ENCODE peak calls at places on chromosomes 16 and 17, in five cellular contexts. One of them, this sample, is unnamed.

GRCh38 chr17:68184816-68185436 is 62.9 kb upstream of the AMZ2 start:
- DNase-seq in HepG2: no peak
- DNase-seq in DND-41: peak; percentile 77
- DNase-seq in neural progenitor cell: no peak
- DNase-seq in GM23248: no peak
- DNase-seq in this sample: no peak

GRCh38 chr17:32429598-32429997 is 14.7 kb upstream of the PSMD11 start:
- DNase-seq in neural progenitor cell: no peak
- DNase-seq in GM23248: no peak
- DNase-seq in DND-41: peak; percentile 15
- DNase-seq in HepG2: no peak
- DNase-seq in this sample: no peak

GRCh38 chr16:48165961-48166578 is 10.3 kb upstream of the ABCC12 start:
- DNase-seq in HepG2: peak; percentile 69
- DNase-seq in neural progenitor cell: no peak
- DNase-seq in DND-41: no peak
- DNase-seq in GM23248: no peak
- DNase-seq in this sample: no peak

GRCh38 chr17:43844241-43844640 is 2.7 kb upstream of the CD300LG start:
- DNase-seq in neural progenitor cell: no peak
- DNase-seq in HepG2: no peak
- DNase-seq in GM23248: no peak
- DNase-seq in DND-41: no peak
- DNase-seq in this sample: no peak

GRCh38 chr16:87921236-87921773 is 15.0 kb downstream of the CA5A start:
- DNase-seq in neural progenitor cell: no peak
- DNase-seq in HepG2: no peak
- DNase-seq in DND-41: no peak
- DNase-seq in GM23248: no peak
- DNase-seq in this sample: no peak

GRCh38 chr17:27492470-27492869 is 36.2 kb downstream of the KSR1 start:
- DNase-seq in GM23248: no peak
- DNase-seq in DND-41: no peak
- DNase-seq in HepG2: no peak
- DNase-seq in neural progenitor cell: no peak
- DNase-seq in this sample: no peak

GRCh38 chr16:27738596-27738995 is 188.7 kb downstream of the KATNIP start:
- DNase-seq in DND-41: no peak
- DNase-seq in neural progenitor cell: no peak
- DNase-seq in HepG2: no peak
- DNase-seq in GM23248: no peak
- DNase-seq in this sample: no peak

GRCh38 chr16:78768226-78768625 is 668.8 kb downstream of the WWOX start:
- DNase-seq in DND-41: peak; percentile 7
- DNase-seq in neural progenitor cell: no peak
- DNase-seq in HepG2: no peak
- DNase-seq in GM23248: no peak
- DNase-seq in this sample: no peak

GRCh38 chr17:5049314-5049819 is 14.1 kb upstream of the SLC52A1 start:
- DNase-seq in HepG2: no peak
- DNase-seq in neural progenitor cell: no peak
- DNase-seq in GM23248: no peak
- DNase-seq in DND-41: peak; percentile 48
- DNase-seq in this sample: no peak

GRCh38 chr16:58652741-58653140 is 23.1 kb upstream of the CNOT1 start:
- DNase-seq in neural progenitor cell: peak; percentile 56
- DNase-seq in HepG2: peak; percentile 57
- DNase-seq in GM23248: peak; percentile 48
- DNase-seq in DND-41: no peak
- DNase-seq in this sample: no peak

GRCh38 chr17:77887464-77888241 is 70.8 kb upstream of the TNRC6C start:
- DNase-seq in DND-41: no peak
- DNase-seq in GM23248: peak; percentile 93
- DNase-seq in HepG2: peak; percentile 35
- DNase-seq in neural progenitor cell: peak; percentile 47
- DNase-seq in this sample: no peak

GRCh38 chr16:84379008-84379730 is 10.8 kb downstream of the ATP2C2 start:
- DNase-seq in neural progenitor cell: no peak
- DNase-seq in DND-41: no peak
- DNase-seq in GM23248: no peak
- DNase-seq in HepG2: no peak
- DNase-seq in this sample: no peak

GRCh38 chr16:86884256-86884655 is 305.9 kb downstream of the FOXL1 start:
- DNase-seq in neural progenitor cell: peak; percentile 33
- DNase-seq in HepG2: no peak
- DNase-seq in GM23248: no peak
- DNase-seq in DND-41: no peak
- DNase-seq in this sample: no peak

GRCh38 chr17:68437979-68438877 is 19.1 kb downstream of the WIPI1 start:
- DNase-seq in GM23248: peak; percentile 17
- DNase-seq in neural progenitor cell: no peak
- DNase-seq in DND-41: peak; percentile 76
- DNase-seq in HepG2: peak; percentile 80
- DNase-seq in this sample: no peak

GRCh38 chr16:16127469-16128116 is 95.7 kb downstream of the ABCC6 start:
- DNase-seq in HepG2: peak; percentile 72
- DNase-seq in DND-41: peak; percentile 74
- DNase-seq in GM23248: peak; percentile 80
- DNase-seq in neural progenitor cell: peak; percentile 80
- DNase-seq in this sample: no peak

GRCh38 chr16:19432429-19432828 is 14.7 kb downstream of the TMC5 start:
- DNase-seq in neural progenitor cell: no peak
- DNase-seq in DND-41: no peak
- DNase-seq in HepG2: peak; percentile 71
- DNase-seq in GM23248: no peak
- DNase-seq in this sample: no peak

GRCh38 chr16:26598061-26598460 is 468.7 kb upstream of the C16orf82 start:
- DNase-seq in GM23248: no peak
- DNase-seq in HepG2: no peak
- DNase-seq in DND-41: peak; percentile 69
- DNase-seq in neural progenitor cell: no peak
- DNase-seq in this sample: no peak

GRCh38 chr17:42387663-42388380 is 420 bp downstream of the STAT3 start:
- DNase-seq in HepG2: no peak
- DNase-seq in GM23248: peak; percentile 59
- DNase-seq in DND-41: peak; percentile 50
- DNase-seq in neural progenitor cell: peak; percentile 68
- DNase-seq in this sample: no peak

GRCh38 chr17:38616361-38616760 is 10.6 kb upstream of the SRCIN1 start:
- DNase-seq in GM23248: no peak
- DNase-seq in HepG2: no peak
- DNase-seq in DND-41: no peak
- DNase-seq in neural progenitor cell: peak; percentile 62
- DNase-seq in this sample: no peak

GRCh38 chr17:82780981-82781893 is 29.4 kb downstream of the TBCD start:
- DNase-seq in DND-41: no peak
- DNase-seq in neural progenitor cell: no peak
- DNase-seq in HepG2: no peak
- DNase-seq in GM23248: no peak
- DNase-seq in this sample: no peak

GRCh38 chr17:82779541-82779940 is 27.7 kb downstream of the TBCD start:
- DNase-seq in neural progenitor cell: no peak
- DNase-seq in GM23248: no peak
- DNase-seq in DND-41: no peak
- DNase-seq in HepG2: no peak
- DNase-seq in this sample: no peak

GRCh38 chr17:82781894-82782274 is 30.0 kb downstream of the TBCD start:
- DNase-seq in DND-41: peak; percentile 86
- DNase-seq in HepG2: peak; percentile 50
- DNase-seq in neural progenitor cell: peak; percentile 84
- DNase-seq in GM23248: peak; percentile 87
- DNase-seq in this sample: no peak

GRCh38 chr17:82782657-82783207 is 30.9 kb downstream of the TBCD start:
- DNase-seq in GM23248: no peak
- DNase-seq in DND-41: no peak
- DNase-seq in HepG2: no peak
- DNase-seq in neural progenitor cell: no peak
- DNase-seq in this sample: no peak

DNA sequence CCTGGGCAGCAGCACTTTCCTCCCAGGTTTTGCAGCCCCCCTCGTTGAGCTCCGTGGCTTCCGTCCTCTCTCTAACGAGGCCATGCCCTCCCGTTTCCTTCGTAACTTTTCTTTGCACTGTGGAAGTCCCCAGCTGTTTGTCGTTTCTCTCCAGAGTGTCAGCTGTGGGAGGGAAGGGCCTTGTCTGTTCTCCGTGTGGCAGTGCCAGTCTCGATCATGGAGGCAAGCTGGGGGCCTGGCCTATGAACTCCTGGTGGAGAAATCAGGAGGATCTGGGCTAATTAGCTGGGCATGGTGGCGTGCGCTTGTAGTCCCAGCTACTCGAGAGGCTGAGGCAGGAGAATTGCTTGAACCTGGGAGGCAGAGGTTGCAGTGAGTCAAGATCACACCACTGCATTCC is 28.3 kb downstream of the TBCD start:
- DNase-seq in DND-41: no peak
- DNase-seq in GM23248: no peak
- DNase-seq in HepG2: no peak
- DNase-seq in neural progenitor cell: no peak
- DNase-seq in this sample: no peak
- H3K4me1 ChIP-seq in DND-41: peaks cover 14% of the 10 kb centered on the region
- H3K4me1 ChIP-seq in GM23248: no peaks in the 10 kb centered on the region
- H3K4me1 ChIP-seq in HepG2: no peaks in the 10 kb centered on the region
- H3K4me1 ChIP-seq in neural progenitor cell: peaks cover 3% of the 10 kb centered on the region
- H3K4me1 ChIP-seq in this sample: no peaks in the 10 kb centered on the region

GRCh38 chr16:1153480-1154160 is 714 bp downstream of the CACNA1H start:
- DNase-seq in GM23248: no peak
- DNase-seq in HepG2: no peak
- DNase-seq in neural progenitor cell: peak; percentile 52
- DNase-seq in DND-41: no peak
- DNase-seq in this sample: no peak
- TF ChIP-seq EZH2 in GM23248: no peak
- TF ChIP-seq EZH2 in HepG2: no peak
- TF ChIP-seq EZH2 in neural progenitor cell: no peak
- TF ChIP-seq EZH2 in DND-41: no peak
- TF ChIP-seq EZH2 in this sample: peak; percentile 27

GRCh38 chr16:70717065-70717464 is 31.2 kb upstream of the MTSS2 start:
- DNase-seq in DND-41: no peak
- DNase-seq in GM23248: no peak
- DNase-seq in neural progenitor cell: no peak
- DNase-seq in HepG2: no peak
- DNase-seq in this sample: no peak

GRCh38 chr16:70715860-70716357 is 30.1 kb upstream of the MTSS2 start:
- DNase-seq in DND-41: no peak
- DNase-seq in GM23248: peak; percentile 21
- DNase-seq in HepG2: no peak
- DNase-seq in neural progenitor cell: no peak
- DNase-seq in this sample: no peak

GRCh38 chr16:70714526-70715112 is 28.8 kb upstream of the MTSS2 start:
- DNase-seq in neural progenitor cell: no peak
- DNase-seq in DND-41: no peak
- DNase-seq in GM23248: no peak
- DNase-seq in HepG2: no peak
- DNase-seq in this sample: no peak

GRCh38 chr16:70713781-70714180 is 27.9 kb upstream of the MTSS2 start:
- DNase-seq in HepG2: no peak
- DNase-seq in DND-41: no peak
- DNase-seq in GM23248: no peak
- DNase-seq in neural progenitor cell: no peak
- DNase-seq in this sample: no peak

DNA sequence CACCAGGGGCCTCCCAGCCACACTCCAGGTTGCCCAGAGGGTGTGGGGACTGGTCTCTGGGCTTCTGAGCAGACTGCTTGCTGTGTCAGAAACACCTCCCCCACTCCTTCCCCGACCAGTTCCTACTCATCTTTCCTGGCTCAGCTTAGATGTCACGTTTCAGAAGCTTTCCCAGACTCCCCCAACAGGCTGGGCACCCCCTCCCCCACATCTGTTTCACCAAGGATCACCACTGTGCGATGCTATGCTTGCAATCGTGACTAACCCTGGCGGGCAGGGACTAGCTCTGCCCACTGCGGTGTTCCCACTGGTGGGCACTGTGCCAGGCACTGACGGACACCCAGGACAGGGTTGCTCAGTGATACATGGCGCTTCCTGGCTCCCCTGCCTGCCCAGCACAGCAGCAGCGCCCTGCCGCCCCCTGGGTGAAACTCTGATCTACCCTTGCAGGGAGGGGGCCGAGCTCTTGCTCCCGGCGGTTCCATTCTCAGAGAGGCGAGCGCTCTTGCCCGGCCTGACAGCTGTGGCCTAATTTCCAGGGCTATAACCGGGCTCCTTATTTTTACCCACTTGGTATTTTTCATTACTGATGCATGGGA is 29.4 kb upstream of the MTSS2 start:
- DNase-seq in HepG2: no peak
- DNase-seq in GM23248: peak; percentile 100
- DNase-seq in DND-41: no peak
- DNase-seq in neural progenitor cell: no peak
- DNase-seq in this sample: peak; percentile 100
- H3K9ac ChIP-seq in HepG2: no peak overlapping the region
- H3K9ac ChIP-seq in GM23248: peak overlapping the region; percentile 82
- H3K9ac ChIP-seq in DND-41: no peak overlapping the region
- H3K9ac ChIP-seq in neural progenitor cell: no peak overlapping the region
- H3K9ac ChIP-seq in this sample: peak overlapping the region; percentile 72

GRCh38 chr16:4322121-4323035 is 6.5 kb downstream of the GLIS2 start:
- DNase-seq in GM23248: no peak
- DNase-seq in neural progenitor cell: no peak
- DNase-seq in HepG2: no peak
- DNase-seq in DND-41: no peak
- DNase-seq in this sample: no peak

GRCh38 chr16:4324479-4324868 is 8.6 kb downstream of the GLIS2 start:
- DNase-seq in GM23248: no peak
- DNase-seq in neural progenitor cell: no peak
- DNase-seq in DND-41: no peak
- DNase-seq in HepG2: no peak
- DNase-seq in this sample: no peak

GRCh38 chr16:4323845-4324478 is 8.1 kb downstream of the GLIS2 start:
- DNase-seq in GM23248: peak; percentile 70
- DNase-seq in neural progenitor cell: peak; percentile 74
- DNase-seq in HepG2: no peak
- DNase-seq in DND-41: no peak
- DNase-seq in this sample: no peak

GRCh38 chr16:4321286-4322120 is 5.6 kb downstream of the GLIS2 start:
- DNase-seq in DND-41: no peak
- DNase-seq in GM23248: no peak
- DNase-seq in HepG2: no peak
- DNase-seq in neural progenitor cell: no peak
- DNase-seq in this sample: no peak

DNA sequence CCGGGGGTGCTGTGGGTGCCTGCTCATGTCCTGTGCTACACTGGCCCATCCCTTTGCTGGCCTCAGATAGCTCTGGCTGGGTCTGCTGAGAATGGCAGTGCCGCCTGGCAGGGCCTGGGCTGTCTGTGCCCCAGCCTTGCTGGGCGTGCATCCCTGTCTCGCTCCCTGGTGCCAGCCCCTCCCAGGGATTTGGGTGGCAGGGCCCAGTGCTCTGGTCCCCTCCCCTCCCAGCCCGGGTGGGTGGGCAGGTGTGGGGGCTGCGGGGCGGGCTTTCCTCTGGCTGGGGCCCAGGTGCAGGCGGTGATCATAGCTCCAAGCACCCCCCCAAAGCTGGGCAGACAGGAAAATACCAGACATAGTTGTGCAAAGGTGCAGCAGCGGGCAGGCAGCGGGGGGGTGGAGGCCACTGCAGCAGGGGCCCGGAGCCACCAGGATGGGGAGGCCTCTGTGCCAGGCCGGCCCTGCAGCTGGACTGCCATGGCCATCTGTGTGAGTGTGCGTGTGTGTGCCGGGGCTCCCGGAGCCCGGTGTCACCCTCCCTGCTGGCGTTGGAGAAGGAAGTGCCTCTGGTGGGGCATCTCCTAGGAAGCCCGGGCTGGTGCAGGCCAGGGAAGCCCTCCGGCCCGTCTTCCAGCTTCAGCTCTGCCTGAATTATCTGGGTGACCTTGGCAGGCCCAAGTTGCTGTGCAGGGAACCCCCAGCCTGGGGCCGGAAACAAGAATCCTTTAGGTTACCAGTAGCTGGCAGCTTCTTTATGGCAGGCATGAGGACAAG is 7.4 kb downstream of the GLIS2 start:
- DNase-seq in HepG2: no peak
- DNase-seq in neural progenitor cell: no peak
- DNase-seq in GM23248: no peak
- DNase-seq in DND-41: no peak
- DNase-seq in this sample: no peak
- H3K4me1 ChIP-seq in HepG2: peaks cover 75% of the 10 kb centered on the region
- H3K4me1 ChIP-seq in neural progenitor cell: peaks cover 19% of the 10 kb centered on the region
- H3K4me1 ChIP-seq in GM23248: peaks cover 7% of the 10 kb centered on the region
- H3K4me1 ChIP-seq in DND-41: no peaks in the 10 kb centered on the region
- H3K4me1 ChIP-seq in this sample: peaks cover 33% of the 10 kb centered on the region

This sample was measured in keratinocyte.